ENCODE peak calls at places on chromosomes 5 and 9, in seven cellular contexts. W is WTC11, J is activated B cell treated with CpG ODN at 0.5 μM for 24 hours, B is progenitor cell of endocrine pancreas, I is A549, L is OCI-LY7, C is fibroblast of lung. K is an unnamed sample.

GRCh38 chr9:114446036-114446435 is 58.3 kb upstream of the AKNA start:
- DNase-seq in J (no peak), I (no peak), C (peak), B (no peak), W (no peak), L (no peak), K (no peak)

GRCh38 chr5:41708604-41708940 is 161.7 kb downstream of the OXCT1 start:
- DNase-seq in L (no peak), I (no peak), J (no peak), B (no peak), W (peak), C (no peak), K (no peak)

GRCh38 chr5:102833146-102833545 is 78.0 kb downstream of the PAM start:
- DNase-seq in B (no peak), L (no peak), W (no peak), J (no peak), I (no peak), C (no peak), K (no peak)

GRCh38 chr9:36450110-36450732 is 50.2 kb upstream of the RNF38 start:
- DNase-seq in I (peak), L (peak), W (no peak), B (no peak), C (peak), J (no peak), K (no peak)

GRCh38 chr9:129318121-129319075 is 140.3 kb upstream of the IER5L start:
- DNase-seq in C (peak), J (peak), I (no peak), W (no peak), L (no peak), B (no peak), K (no peak)

GRCh38 chr9:22036866-22037626 is 27.9 kb upstream of the CDKN2B start:
- DNase-seq in B (no peak), W (no peak), L (no peak), J (no peak), I (no peak), C (no peak), K (no peak)

GRCh38 chr9:116643691-116644090 is 43.4 kb upstream of the TRIM32 start:
- DNase-seq in I (no peak), L (no peak), W (no peak), B (no peak), C (no peak), J (no peak), K (no peak)

GRCh38 chr9:78713746-78714405 is 417.0 kb downstream of the PSAT1 start:
- DNase-seq in I (no peak), B (no peak), C (peak), L (no peak), W (no peak), J (no peak), K (no peak)

GRCh38 chr5:109529520-109529919 is 119.7 kb upstream of the PJA2 start:
- DNase-seq in C (peak), J (no peak), W (no peak), B (no peak), L (no peak), I (no peak), K (no peak)

GRCh38 chr5:33850100-33850594 is 41.6 kb downstream of the ADAMTS12 start:
- DNase-seq in I (no peak), C (peak), B (no peak), W (no peak), L (no peak), J (no peak), K (no peak)

GRCh38 chr9:111605041-111605559 is 5.7 kb upstream of the PTGR1 start:
- DNase-seq in J (no peak), W (no peak), L (no peak), B (no peak), I (no peak), C (no peak), K (no peak)

GRCh38 chr9:99109522-99109921 is 4.6 kb downstream of the TGFBR1 start:
- DNase-seq in L (no peak), C (peak), J (no peak), W (no peak), B (no peak), I (no peak), K (no peak)

GRCh38 chr9:134333234-134333873 is 7.1 kb downstream of the RXRA start:
- DNase-seq in I (no peak), J (no peak), C (no peak), L (no peak), B (no peak), W (no peak), K (peak)

GRCh38 chr9:108786756-108787663 is 68.8 kb downstream of the ACTL7B start:
- DNase-seq in L (no peak), J (no peak), B (no peak), W (no peak), I (peak), C (peak), K (no peak)

GRCh38 chr5:158273035-158273434 is 414.1 kb upstream of the CLINT1 start:
- DNase-seq in W (peak), L (no peak), I (no peak), C (no peak), B (no peak), J (no peak), K (no peak)

GRCh38 chr9:105244996-105245719 is 707 bp downstream of the SLC44A1 start:
- DNase-seq in W (peak), I (peak), J (peak), B (peak), L (peak), C (peak), K (peak)

GRCh38 chr5:54643679-54644078 is 126.1 kb downstream of the SNX18 start:
- DNase-seq in C (peak), B (no peak), L (no peak), W (no peak), I (no peak), J (no peak), K (no peak)

GRCh38 chr5:169904059-169904458 is 76.2 kb downstream of the INSYN2B start:
- DNase-seq in W (no peak), J (no peak), L (no peak), C (peak), I (no peak), B (no peak), K (no peak)

GRCh38 chr9:112753725-112754124 is 3.2 kb downstream of the SNX30 start:
- DNase-seq in I (no peak), L (no peak), B (no peak), J (no peak), C (peak), W (no peak), K (no peak)

GRCh38 chr5:38369692-38370091 is 111.3 kb downstream of the EGFLAM start:
- DNase-seq in W (no peak), I (no peak), L (no peak), B (no peak), C (no peak), J (no peak), K (no peak)

GRCh38 chr9:20573023-20573422 is 49.3 kb downstream of the MLLT3 start:
- DNase-seq in I (no peak), W (no peak), L (no peak), J (no peak), C (no peak), B (no peak), K (no peak)

GRCh38 chr5:6819521-6819920 is 106.3 kb downstream of the TENT4A start:
- DNase-seq in L (no peak), B (no peak), I (no peak), J (no peak), W (peak), C (no peak), K (no peak)

GRCh38 chr5:15702102-15702501 is 202.1 kb downstream of the FBXL7 start:
- DNase-seq in W (no peak), J (no peak), B (no peak), L (no peak), I (no peak), C (peak), K (no peak)

GRCh38 chr9:136964171-136964689 is 12.2 kb downstream of the LCN12 start:
- DNase-seq in W (no peak), I (no peak), L (no peak), J (no peak), C (no peak), B (no peak), K (no peak)

GRCh38 chr9:94867281-94867841 is 140.9 kb downstream of the AOPEP start:
- DNase-seq in C (peak), B (peak), L (no peak), J (no peak), I (peak), W (no peak), K (no peak)

GRCh38 chr9:37096628-37097027 is 23.7 kb upstream of the ZCCHC7 start:
- DNase-seq in W (no peak), C (no peak), J (no peak), I (no peak), L (no peak), B (no peak), K (no peak)

GRCh38 chr5:96934291-96934694 is 1.6 kb upstream of the LNPEP start:
- DNase-seq in W (no peak), J (no peak), L (peak), I (no peak), B (no peak), C (peak), K (no peak)

GRCh38 chr5:122262107-122262506 is 49.9 kb upstream of the SNCAIP start:
- DNase-seq in C (peak), J (no peak), W (no peak), L (no peak), B (no peak), I (no peak), K (no peak)

GRCh38 chr5:57779383-57780223 is 297.0 kb upstream of the ACTBL2 start:
- DNase-seq in L (peak), B (no peak), I (peak), W (peak), J (no peak), C (peak), K (no peak)

GRCh38 chr5:176144508-176144907 is 93.7 kb upstream of the SIMC1 start:
- DNase-seq in I (no peak), L (no peak), W (no peak), B (no peak), C (no peak), J (no peak), K (no peak)

GRCh38 chr9:113886933-113887332 is 10.8 kb downstream of the ZNF618 start:
- DNase-seq in J (no peak), L (no peak), I (no peak), B (no peak), W (no peak), C (peak), K (no peak)

GRCh38 chr5:35198096-35198495 is 32.2 kb downstream of the PRLR start:
- DNase-seq in I (no peak), L (no peak), W (no peak), C (peak), B (no peak), J (no peak), K (no peak)

GRCh38 chr9:133944746-133945135 is 47.4 kb downstream of the VAV2 start:
- DNase-seq in L (no peak), B (no peak), W (no peak), C (peak), I (no peak), J (no peak), K (no peak)

GRCh38 chr9:110828148-110828730 is 159.6 kb downstream of the MUSK start:
- DNase-seq in W (no peak), J (no peak), L (no peak), I (no peak), B (no peak), C (peak), K (no peak)

GRCh38 chr5:112186401-112186990 is 232.6 kb downstream of the EPB41L4A start:
- DNase-seq in I (peak), J (no peak), L (peak), W (no peak), C (peak), B (no peak), K (no peak)

GRCh38 chr5:29218138-29218537 is 1975.3 kb upstream of the CDH6 start:
- DNase-seq in W (no peak), J (no peak), I (no peak), L (no peak), B (no peak), C (no peak), K (no peak)

GRCh38 chr5:93596676-93597441 is 13.8 kb downstream of the NR2F1 start:
- DNase-seq in I (no peak), L (peak), W (peak), J (no peak), B (no peak), C (no peak), K (peak)

GRCh38 chr9:112750111-112750766 is at the start of gene SNX30:
- DNase-seq in W (peak), B (peak), L (peak), I (peak), J (peak), C (peak), K (peak)

GRCh38 chr5:168254013-168254693 is 37.3 kb upstream of the WWC1 start:
- DNase-seq in I (no peak), L (no peak), J (no peak), W (no peak), C (no peak), B (no peak), K (no peak)
- TF ChIP-seq CTCF in I (no peak), L (no peak), J (no peak), W (no peak), C (no peak), B (no peak), K (no peak)

DNA sequence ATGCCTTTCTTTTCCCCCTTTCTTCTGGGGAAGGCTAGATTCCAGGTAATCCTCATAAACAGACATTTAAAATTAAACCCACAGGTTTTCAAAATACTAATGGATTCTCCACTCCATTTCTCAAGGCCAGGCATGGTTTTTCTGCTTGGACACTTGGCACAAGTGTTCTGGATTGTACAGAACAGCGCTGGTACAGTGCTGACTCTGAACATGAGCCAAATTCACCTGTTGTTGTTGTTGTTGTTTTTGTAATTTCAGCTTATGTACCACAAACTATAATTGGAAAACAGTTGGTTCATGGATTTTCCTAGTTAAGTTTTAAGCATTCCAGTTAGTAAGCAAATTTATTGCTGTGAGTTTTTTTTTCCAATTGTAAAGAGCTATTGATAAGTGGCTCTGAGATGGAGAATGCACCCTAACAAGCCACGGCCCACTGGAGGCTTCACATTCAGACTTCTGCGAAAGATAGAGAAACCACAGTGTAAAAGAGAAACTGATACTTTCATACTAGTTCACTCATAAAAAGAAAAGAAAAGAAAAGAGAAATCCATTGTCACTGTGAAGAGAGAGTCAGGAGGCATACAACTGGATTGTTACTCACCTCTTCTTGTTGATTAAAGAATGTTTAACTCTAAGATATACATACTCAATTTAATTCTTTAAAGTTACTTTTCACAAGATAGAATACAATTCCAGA is 16.2 kb upstream of the ITGA1 start:
- DNase-seq in B (no peak), C (no peak), W (no peak), L (no peak), I (no peak), J (no peak), K (no peak)
- TF ChIP-seq CTCF in B (no peak), C (no peak), W (no peak), L (no peak), I (no peak), J (no peak), K (no peak)

DNA sequence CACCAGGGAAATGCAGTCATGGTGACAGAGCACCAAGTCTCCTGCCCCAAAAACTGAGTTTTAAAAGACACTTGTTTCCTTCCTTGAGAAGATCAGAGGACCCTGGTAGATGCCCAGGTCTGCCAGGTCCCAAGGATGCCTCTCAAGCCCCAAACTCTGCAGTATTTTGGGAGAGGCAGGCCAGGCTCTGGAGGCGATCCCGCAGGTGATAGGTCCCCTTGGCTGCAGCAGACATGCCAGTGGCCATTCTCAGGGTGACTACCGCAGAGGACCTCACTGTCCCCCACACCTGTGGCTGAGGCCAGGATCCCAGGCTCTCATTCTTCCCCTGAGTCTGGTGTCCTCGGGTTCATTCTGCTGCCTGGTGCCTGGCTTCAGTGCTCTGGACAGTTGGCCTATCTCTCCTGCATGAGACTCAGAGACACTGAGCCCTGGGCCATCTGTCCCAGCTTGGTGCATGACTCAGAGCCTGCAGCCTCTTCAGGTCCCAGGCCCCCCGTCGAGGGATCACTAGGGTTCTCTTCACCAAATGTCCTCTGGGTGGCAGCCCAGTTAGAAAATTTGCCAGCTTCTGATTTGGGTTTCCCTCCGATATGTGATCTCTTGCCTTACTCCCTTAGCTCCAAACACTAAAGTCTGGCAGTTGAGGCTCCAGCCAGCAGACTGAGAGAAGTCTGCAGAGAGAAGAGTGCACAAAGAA is 59.7 kb upstream of the GARNL3 start:
- DNase-seq in L (peak), J (no peak), C (no peak), B (no peak), I (peak), W (no peak), K (peak)
- TF ChIP-seq CTCF in L (peak), J (no peak), C (peak), B (peak), I (peak), W (no peak), K (no peak)

DNA sequence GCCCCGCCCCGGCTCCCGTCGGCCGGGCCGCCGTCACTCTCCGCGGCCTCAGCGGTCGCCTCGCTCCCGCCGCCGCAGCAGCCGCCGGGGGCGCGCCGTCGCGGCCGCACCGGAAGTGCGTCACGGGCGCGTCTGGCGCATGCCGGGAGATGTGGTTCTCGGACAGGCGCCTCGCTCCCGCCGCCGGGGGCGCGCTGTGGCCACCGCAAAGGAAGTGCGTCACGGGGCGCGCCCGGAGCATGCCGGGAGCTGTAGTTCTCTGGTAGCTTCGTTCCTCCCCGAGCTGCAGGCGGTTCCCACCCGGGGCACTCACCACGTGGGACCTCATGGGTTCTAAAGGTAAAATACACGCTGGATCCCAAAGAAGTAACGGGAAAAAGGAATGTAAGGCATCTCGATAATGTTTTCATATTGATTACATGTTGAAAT is at the start of gene UBAC1:
- DNase-seq in B (peak), J (peak), I (peak), C (peak), W (peak), L (peak), K (peak)
- TF ChIP-seq CTCF in B (peak), J (no peak), I (peak), C (peak), W (no peak), L (peak), K (peak)

GRCh38 chr9:14323083-14323968 is 9.4 kb upstream of the NFIB start:
- DNase-seq in W (no peak), I (no peak), J (no peak), B (no peak), C (no peak), L (no peak), K (no peak)

GRCh38 chr9:14323969-14324366 is 10.0 kb upstream of the NFIB start:
- DNase-seq in I (no peak), B (no peak), J (no peak), W (no peak), L (no peak), C (no peak), K (no peak)

GRCh38 chr9:14320272-14321245 is 6.6 kb upstream of the NFIB start:
- DNase-seq in B (no peak), C (peak), L (peak), W (no peak), I (peak), J (no peak), K (no peak)

GRCh38 chr9:14321517-14322125 is 7.7 kb upstream of the NFIB start:
- DNase-seq in L (peak), I (no peak), C (peak), J (no peak), W (no peak), B (no peak), K (no peak)

GRCh38 chr9:14322211-14323082 is 8.5 kb upstream of the NFIB start:
- DNase-seq in I (peak), J (peak), B (peak), W (peak), L (peak), C (peak), K (peak)
- TF ChIP-seq CTCF in I (peak), J (no peak), B (peak), W (no peak), L (no peak), C (peak), K (peak)

DNA sequence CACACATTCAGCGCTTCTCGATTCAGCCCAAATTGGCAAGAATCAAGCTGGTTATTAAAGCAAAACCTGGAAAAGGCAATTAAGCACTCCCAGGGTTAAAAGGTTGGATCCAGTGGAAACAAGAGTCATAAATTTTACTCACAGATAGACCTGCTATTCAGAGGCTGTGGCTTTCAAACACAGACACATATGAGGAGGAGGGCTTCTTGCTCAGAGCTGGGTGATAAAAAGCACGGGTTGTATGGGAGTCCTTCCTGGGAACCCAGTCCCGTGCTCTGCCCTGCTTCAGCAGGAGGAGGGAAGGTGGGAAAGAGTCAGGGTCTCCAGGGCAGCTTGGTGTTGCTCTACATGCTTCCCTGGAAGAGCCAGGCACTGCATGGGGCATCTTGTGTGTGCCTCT is 112.3 kb upstream of the CXCL14 start:
- DNase-seq in L (no peak), I (no peak), C (no peak), J (no peak), W (no peak), B (no peak), K (no peak)
- TF ChIP-seq CTCF in L (no peak), I (no peak), C (no peak), J (no peak), W (no peak), B (no peak), K (no peak)

DNA sequence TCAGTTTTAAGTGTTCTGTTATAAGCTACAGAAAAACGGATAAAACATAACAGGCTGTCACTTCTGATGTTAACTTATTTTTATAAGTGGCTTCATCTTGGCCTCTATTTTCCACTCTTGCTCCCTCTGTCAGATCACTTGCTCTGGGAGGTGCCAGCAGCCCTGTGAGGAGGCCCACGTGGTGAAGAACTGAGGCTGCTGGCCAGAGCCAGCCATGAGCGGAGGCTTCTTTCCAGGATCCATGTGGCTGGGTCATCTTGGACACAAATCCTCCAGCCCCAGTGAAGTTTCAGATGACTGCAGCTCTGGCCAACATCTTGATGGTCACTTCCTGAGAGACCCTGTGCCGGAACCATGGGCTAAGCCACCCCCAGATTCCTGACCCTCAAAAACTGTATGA is 7.5 kb upstream of the CMBL start:
- DNase-seq in L (no peak), W (no peak), C (no peak), J (no peak), I (no peak), B (no peak), K (no peak)
- TF ChIP-seq CTCF in L (no peak), W (no peak), C (no peak), J (no peak), I (no peak), B (no peak), K (no peak)

GRCh38 chr9:35193762-35194161 is 32.0 kb downstream of the UNC13B start:
- DNase-seq in L (peak), W (no peak), J (no peak), I (no peak), B (no peak), C (no peak), K (no peak)
- TF ChIP-seq CTCF in L (peak), W (no peak), J (no peak), I (no peak), B (no peak), C (no peak), K (no peak)